ENCODE peak calls at places on chromosomes 6 and 20, in nine cellular contexts. R, W, V, X, L, H, Y, P and U are unnamed samples.

GRCh38 chr6:150252714-150253444 is 110.0 kb downstream of the PPP1R14C start:
- DNase-seq in H (no peak), L (no peak), X (no peak), P (no peak), Y (no peak), V (no peak), R (no peak), W (no peak), U (no peak)

GRCh38 chr20:32762754-32763201 is 593 bp downstream of the DNMT3B start:
- DNase-seq in R (peak), Y (no peak), V (no peak), H (no peak), W (no peak), L (no peak), P (no peak), X (peak), U (no peak)

GRCh38 chr6:3627501-3627900 is 124.0 kb downstream of the PXDC1 start:
- DNase-seq in L (no peak), H (no peak), V (no peak), X (no peak), P (no peak), R (no peak), Y (no peak), W (no peak), U (no peak)

GRCh38 chr20:38725959-38726848 is 1.9 kb downstream of the SLC32A1 start:
- DNase-seq in P (no peak), H (peak), Y (peak), L (no peak), V (peak), W (no peak), X (peak), R (peak), U (peak)

GRCh38 chr20:31740208-31740607 is 1.1 kb downstream of the TPX2 start:
- DNase-seq in W (no peak), H (no peak), Y (no peak), V (peak), R (no peak), L (no peak), X (no peak), P (no peak), U (no peak)

GRCh38 chr6:31877651-31878161 is 1.1 kb downstream of the SLC44A4 start:
- DNase-seq in X (no peak), L (no peak), Y (no peak), V (no peak), P (no peak), W (no peak), R (no peak), H (no peak), U (no peak)

GRCh38 chr20:34629342-34629741 is 47.5 kb downstream of the PIGU start:
- DNase-seq in L (no peak), R (no peak), H (no peak), X (no peak), Y (no peak), W (no peak), P (no peak), V (peak), U (no peak)

GRCh38 chr6:97053643-97054411 is 129.3 kb downstream of the KLHL32 start:
- DNase-seq in H (no peak), X (no peak), P (no peak), Y (no peak), R (no peak), L (no peak), W (no peak), V (peak), U (peak)

GRCh38 chr6:23245559-23245958 is 676.2 kb downstream of the HDGFL1 start:
- DNase-seq in P (no peak), Y (no peak), X (no peak), L (no peak), R (no peak), W (no peak), V (peak), H (no peak), U (no peak)

GRCh38 chr20:46604551-46605133 is 46.6 kb downstream of the SLC13A3 start:
- DNase-seq in H (no peak), P (no peak), Y (no peak), V (no peak), L (no peak), R (no peak), W (no peak), X (no peak), U (no peak)

GRCh38 chr6:149913542-149914240 is 9.2 kb downstream of the RAET1G start:
- DNase-seq in L (peak), X (no peak), H (no peak), P (peak), R (no peak), Y (no peak), W (no peak), V (no peak), U (no peak)

GRCh38 chr6:2976571-2977085 is 5.3 kb upstream of the SERPINB6 start:
- DNase-seq in R (no peak), V (peak), P (no peak), W (no peak), L (no peak), Y (no peak), X (no peak), H (no peak), U (no peak)

GRCh38 chr6:96991618-96992355 is 67.3 kb downstream of the KLHL32 start:
- DNase-seq in X (no peak), R (no peak), L (no peak), W (no peak), H (no peak), P (no peak), V (no peak), Y (no peak), U (no peak)

GRCh38 chr20:40692240-40693011 is 3.4 kb upstream of the MAFB start:
- DNase-seq in L (no peak), Y (peak), H (no peak), V (no peak), P (peak), X (no peak), W (no peak), R (no peak), U (peak)

GRCh38 chr20:32572271-32572968 is 12.7 kb downstream of the NOL4L start:
- DNase-seq in W (no peak), V (no peak), R (no peak), P (no peak), X (no peak), Y (no peak), H (no peak), L (no peak), U (no peak)

GRCh38 chr6:3518356-3518841 is 61.5 kb upstream of the SLC22A23 start:
- DNase-seq in X (no peak), L (peak), Y (no peak), R (no peak), W (no peak), P (no peak), V (peak), H (no peak), U (no peak)

GRCh38 chr6:158769696-158770446 is 49.3 kb downstream of the EZR start:
- DNase-seq in L (no peak), H (no peak), R (no peak), V (no peak), Y (no peak), P (no peak), X (no peak), W (peak), U (no peak)

GRCh38 chr6:31168606-31169005 is 1.9 kb downstream of the POU5F1 start:
- DNase-seq in H (no peak), P (no peak), V (no peak), X (no peak), Y (no peak), R (no peak), W (no peak), L (no peak), U (no peak)

GRCh38 chr20:61257596-61257995 is 5.5 kb downstream of the CDH4 start:
- DNase-seq in H (no peak), W (no peak), P (no peak), X (no peak), R (no peak), V (no peak), L (no peak), Y (no peak), U (no peak)

GRCh38 chr20:58645277-58645968 is 5.7 kb upstream of the STX16 start:
- DNase-seq in X (no peak), W (no peak), H (no peak), P (peak), V (peak), R (no peak), Y (no peak), L (peak), U (no peak)